ENCODE peak calls at places on chromosome 1, in eight cellular contexts. V is activated T-cell treated with anti-CD3 and anti-CD28 coated beads for 1 hour, Z is EL, U is amniotic stem cell, J is HFFc6, C is cardiac muscle cell, F is Calu3, Y is M059J. K is an unnamed sample.

GRCh38 chr1:181033128-181033798 is 520 bp upstream of the MR1 start:
- DNase-seq in V (no peak), Z (peak; percentile 46), U (no peak), J (peak; percentile 43), C (no peak), F (peak; percentile 8), Y (peak; percentile 58), K (peak; percentile 83)

GRCh38 chr1:54227091-54227602 is 27.2 kb downstream of the MRPL37 start:
- DNase-seq in V (no peak), Z (peak; percentile 75), U (no peak), J (no peak), C (no peak), F (peak; percentile 42), Y (peak; percentile 87), K (no peak)

GRCh38 chr1:151288502-151288901 is 6.4 kb downstream of the ZNF687 start:
- DNase-seq in V (no peak), Z (no peak), U (no peak), J (no peak), C (no peak), F (no peak), Y (no peak), K (no peak)

GRCh38 chr1:234437423-234438171 is 41.4 kb downstream of the TARBP1 start:
- DNase-seq in V (no peak), Z (peak; percentile 18), U (no peak), J (peak; percentile 1), C (no peak), F (no peak), Y (peak; percentile 91), K (no peak)

GRCh38 chr1:161309868-161310267 is at the start of gene MPZ:
- DNase-seq in V (no peak), Z (no peak), U (no peak), J (no peak), C (no peak), F (no peak), Y (no peak), K (no peak)

GRCh38 chr1:243496173-243496553 is 240.3 kb downstream of the SDCCAG8 start:
- DNase-seq in V (no peak), Z (no peak), U (no peak), J (no peak), C (no peak), F (no peak), Y (no peak), K (no peak)

GRCh38 chr1:12600880-12601633 is 17.0 kb downstream of the DHRS3 start:
- DNase-seq in V (peak; percentile 52), Z (no peak), U (no peak), J (no peak), C (peak; percentile 40), F (peak; percentile 52), Y (peak; percentile 60), K (no peak)

GRCh38 chr1:209395169-209395568 is 188.3 kb upstream of the CAMK1G start:
- DNase-seq in V (no peak), Z (no peak), U (no peak), J (no peak), C (peak; percentile 21), F (no peak), Y (no peak), K (no peak)

GRCh38 chr1:223010552-223011229 is 132.4 kb downstream of the TLR5 start:
- DNase-seq in V (no peak), Z (no peak), U (no peak), J (peak; percentile 24), C (no peak), F (no peak), Y (no peak), K (no peak)

GRCh38 chr1:26701995-26702679 is 6.3 kb downstream of the ARID1A start:
- DNase-seq in V (no peak), Z (no peak), U (no peak), J (no peak), C (no peak), F (no peak), Y (no peak), K (no peak)

GRCh38 chr1:231612393-231613089 is 14.0 kb upstream of the DISC1 start:
- DNase-seq in V (no peak), Z (no peak), U (no peak), J (no peak), C (no peak), F (no peak), Y (no peak), K (no peak)

GRCh38 chr1:30102605-30103004 is 620.8 kb downstream of the MATN1 start:
- DNase-seq in V (no peak), Z (no peak), U (no peak), J (no peak), C (no peak), F (no peak), Y (no peak), K (no peak)